ENCODE peak calls at places on chromosomes 11 and 22, in five cellular contexts. B, P, U, R and H are unnamed samples.

GRCh38 chr11:46121328-46121723 is at the start of gene PHF21A:
- DNase-seq in B (peak; percentile 94), P (peak; percentile 95), U (peak; percentile 79), R (peak; percentile 95), H (peak; percentile 86)

GRCh38 chr22:23237841-23238240 is 57.5 kb downstream of the BCR start:
- DNase-seq in B (no peak), P (no peak), U (no peak), R (no peak), H (no peak)

GRCh38 chr11:58286249-58286648 is 18.2 kb upstream of the OR10W1 start:
- DNase-seq in B (no peak), P (peak; percentile 68), U (peak; percentile 7), R (peak; percentile 77), H (no peak)

GRCh38 chr11:73195191-73196007 is 22.7 kb upstream of the P2RY2 start:
- DNase-seq in B (peak; percentile 8), P (no peak), U (peak; percentile 64), R (peak; percentile 57), H (peak; percentile 77)

GRCh38 chr11:94767701-94768601 is at the start of gene AMOTL1:
- DNase-seq in B (peak; percentile 95), P (peak; percentile 92), U (no peak), R (peak; percentile 90), H (peak; percentile 23)

GRCh38 chr11:1817000-1817399 is 17.8 kb upstream of the SYT8 start:
- DNase-seq in B (no peak), P (no peak), U (no peak), R (no peak), H (no peak)

GRCh38 chr22:29313126-29314071 is 2.1 kb downstream of the RASL10A start:
- DNase-seq in B (peak; percentile 46), P (peak; percentile 89), U (no peak), R (peak; percentile 68), H (peak; percentile 74)

GRCh38 chr11:122439911-122440782 is 215.4 kb upstream of the UBASH3B start:
- DNase-seq in B (no peak), P (peak; percentile 89), U (peak; percentile 15), R (peak; percentile 72), H (no peak)

GRCh38 chr22:36258750-36259619 is 6.1 kb downstream of the APOL1 start:
- DNase-seq in B (peak; percentile 66), P (peak; percentile 78), U (no peak), R (no peak), H (no peak)

GRCh38 chr11:86740628-86741488 is 59.5 kb upstream of the PRSS23 start:
- DNase-seq in B (peak; percentile 77), P (peak; percentile 66), U (peak; percentile 77), R (peak; percentile 98), H (no peak)

GRCh38 chr11:19714387-19715363 is 2.0 kb downstream of the NAV2 start:
- DNase-seq in B (peak; percentile 78), P (peak; percentile 65), U (no peak), R (peak; percentile 78), H (no peak)

GRCh38 chr22:22825213-22825593 is 62.4 kb upstream of the IGLL5 start:
- DNase-seq in B (no peak), P (no peak), U (no peak), R (no peak), H (no peak)

GRCh38 chr22:27489265-27489675 is 312.3 kb downstream of the MN1 start:
- DNase-seq in B (no peak), P (no peak), U (no peak), R (peak; percentile 81), H (peak; percentile 82)

GRCh38 chr11:60265373-60266214 is 14.9 kb upstream of the MS4A4A start:
- DNase-seq in B (no peak), P (peak; percentile 68), U (peak; percentile 28), R (peak; percentile 42), H (no peak)

GRCh38 chr11:122491486-122491885 is 164.0 kb upstream of the UBASH3B start:
- DNase-seq in B (peak; percentile 50), P (no peak), U (no peak), R (peak; percentile 67), H (no peak)

GRCh38 chr11:69541501-69542313 is 60.2 kb downstream of the LINC01488 start:
- DNase-seq in B (no peak), P (no peak), U (peak; percentile 80), R (peak; percentile 81), H (peak; percentile 18)

GRCh38 chr11:57885298-57886035 is 123.9 kb downstream of the CTNND1 start:
- DNase-seq in B (no peak), P (peak; percentile 65), U (no peak), R (peak; percentile 59), H (no peak)

GRCh38 chr11:8408151-8408930 is 144.7 kb upstream of the LMO1 start:
- DNase-seq in B (no peak), P (no peak), U (no peak), R (no peak), H (no peak)

GRCh38 chr22:40636380-40637180 is at the start of gene MRTFA:
- DNase-seq in B (peak; percentile 100), P (peak; percentile 100), U (peak; percentile 76), R (peak; percentile 100), H (peak; percentile 100)

GRCh38 chr22:23124611-23125511 is 16.9 kb downstream of the RSPH14 start:
- DNase-seq in B (no peak), P (no peak), U (no peak), R (no peak), H (no peak)

GRCh38 chr11:67050139-67050538 is 6.5 kb upstream of the RHOD start:
- DNase-seq in B (no peak), P (no peak), U (no peak), R (no peak), H (no peak)

GRCh38 chr22:41833369-41834004 is 582 bp downstream of the SREBF2 start:
- DNase-seq in B (peak; percentile 63), P (peak; percentile 60), U (no peak), R (peak; percentile 65), H (peak; percentile 73)

GRCh38 chr11:130673698-130674097 is 225.3 kb downstream of the ADAMTS15 start:
- DNase-seq in B (no peak), P (no peak), U (no peak), R (peak; percentile 33), H (no peak)

GRCh38 chr11:126829716-126830115 is 170.9 kb downstream of the KIRREL3 start:
- DNase-seq in B (no peak), P (no peak), U (no peak), R (no peak), H (no peak)

GRCh38 chr22:35873426-35873825 is 155.2 kb downstream of the RBFOX2 start:
- DNase-seq in B (no peak), P (no peak), U (no peak), R (no peak), H (no peak)

GRCh38 chr11:46216040-46216764 is 61.3 kb upstream of the CREB3L1 start:
- DNase-seq in B (no peak), P (no peak), U (no peak), R (peak; percentile 52), H (no peak)

GRCh38 chr11:92845390-92846185 is 123.9 kb upstream of the MTNR1B start:
- DNase-seq in B (no peak), P (no peak), U (no peak), R (no peak), H (no peak)

GRCh38 chr11:123480290-123480815 is 50.3 kb downstream of the GRAMD1B start:
- DNase-seq in B (no peak), P (no peak), U (no peak), R (no peak), H (no peak)

GRCh38 chr11:5548440-5548839 is at the start of gene OR52H1:
- DNase-seq in B (no peak), P (no peak), U (no peak), R (no peak), H (no peak)

GRCh38 chr11:27367881-27368280 is 4.9 kb upstream of the CCDC34 start:
- DNase-seq in B (no peak), P (no peak), U (no peak), R (no peak), H (no peak)

GRCh38 chr22:17370036-17370765 is 941 bp downstream of the CECR2 start:
- DNase-seq in B (no peak), P (peak; percentile 51), U (no peak), R (no peak), H (no peak)

GRCh38 chr11:14578551-14578956 is 58.4 kb upstream of the PSMA1 start:
- DNase-seq in B (no peak), P (no peak), U (no peak), R (no peak), H (peak; percentile 82)

GRCh38 chr22:41910050-41910598 is 4.8 kb downstream of the SHISA8 start:
- DNase-seq in B (no peak), P (peak; percentile 79), U (no peak), R (peak; percentile 29), H (no peak)

GRCh38 chr11:117595440-117595839 is 201.6 kb downstream of the DSCAML1 start:
- DNase-seq in B (no peak), P (peak; percentile 52), U (no peak), R (peak; percentile 7), H (no peak)

DNA sequence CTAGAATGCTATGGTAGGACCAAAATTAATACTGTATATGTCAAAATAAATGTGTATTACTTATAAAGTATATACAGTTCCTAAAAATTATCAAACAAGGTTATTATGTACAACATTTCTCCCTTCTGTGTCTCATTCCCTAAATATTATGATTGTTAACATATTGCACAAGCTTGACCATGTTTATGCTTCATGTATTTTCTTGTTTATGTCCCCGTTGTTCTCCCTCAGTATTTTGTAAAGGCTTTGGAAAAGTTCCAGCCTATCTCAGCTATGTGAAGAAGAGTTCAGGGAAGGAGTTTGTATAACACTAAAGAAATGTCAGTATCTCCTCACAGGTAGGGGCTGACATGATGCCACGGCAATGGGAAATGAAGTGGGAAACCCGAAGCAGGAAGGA is 19.6 kb downstream of the ADM start:
- DNase-seq in B (no peak), P (no peak), U (no peak), R (peak; percentile 16), H (no peak)
- H3K4me1 ChIP-seq in B (peaks cover 7% of the 10 kb centered on the region), P (peaks cover 24% of the 10 kb centered on the region), U (peaks cover 75% of the 10 kb centered on the region), R (peaks cover 69% of the 10 kb centered on the region), H (no peaks in the 10 kb centered on the region)

DNA sequence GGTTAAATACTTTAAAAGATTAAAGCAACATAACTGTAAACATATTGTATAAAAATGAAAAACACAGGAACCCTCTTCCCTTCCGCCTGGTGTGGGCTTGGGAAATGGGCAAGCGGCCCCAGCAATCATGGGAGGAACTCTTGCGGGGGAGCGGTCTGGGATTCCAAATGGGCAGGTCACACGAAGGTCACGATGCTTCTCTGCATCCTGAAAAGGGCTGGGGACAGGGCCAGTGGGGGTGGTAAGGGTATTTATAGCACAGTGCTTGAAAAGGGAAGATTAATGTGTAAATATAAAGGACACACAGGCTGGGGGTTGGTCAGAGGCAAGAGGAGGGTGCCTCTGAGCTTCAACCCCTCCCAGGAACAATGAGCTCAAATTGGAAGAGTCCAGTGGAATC is 46.9 kb upstream of the OR4B1 start:
- DNase-seq in B (peak; percentile 52), P (no peak), U (no peak), R (no peak), H (no peak)
- H3K27ac ChIP-seq in B (no peak overlapping the region), P (no peak overlapping the region), U (no peak overlapping the region), R (peak overlapping the region; percentile 64), H (peak overlapping the region; percentile 28)

GRCh38 chr22:45227645-45228400 is 12.9 kb downstream of the KIAA0930 start:
- DNase-seq in B (peak; percentile 81), P (no peak), U (no peak), R (no peak), H (no peak)
- H3K4me1 ChIP-seq in B (no peaks in the 10 kb centered on the region), P (no peaks in the 10 kb centered on the region), U (peaks cover 6% of the 10 kb centered on the region), R (peaks cover 9% of the 10 kb centered on the region), H (no peaks in the 10 kb centered on the region)

GRCh38 chr11:17353228-17354021 is 1.8 kb downstream of the NCR3LG1 start:
- DNase-seq in B (peak; percentile 87), P (peak; percentile 75), U (peak; percentile 60), R (peak; percentile 91), H (peak; percentile 83)
- H3K27ac ChIP-seq in B (peak overlapping the region; percentile 39), P (no peak overlapping the region), U (peak overlapping the region; percentile 86), R (peak overlapping the region; percentile 82), H (peak overlapping the region; percentile 80)